ENCODE peak calls at places on chromosomes 11 and 22, in nine cellular contexts. T is spleen, I is GM12891, M is endothelial cell of umbilical vein, V is GM12878, N is esophagus squamous epithelium, F is body of pancreas, H is A549, P is ovary. L is an unnamed sample.

GRCh38 chr22:39999144-39999757 is 4.5 kb downstream of the FAM83F start:
- DNase-seq in V (no peak), H (peak), T (no peak), P (no peak), N (no peak), M (no peak), F (peak), I (no peak), L (peak)

GRCh38 chr11:78063440-78064181 is at the start of gene THRSP:
- DNase-seq in M (no peak), T (no peak), H (no peak), I (no peak), P (no peak), V (no peak), N (no peak), F (no peak), L (no peak)

GRCh38 chr11:83819936-83820549 is 533.9 kb upstream of the CCDC90B start:
- DNase-seq in F (peak), I (no peak), N (no peak), M (peak), T (no peak), V (no peak), P (no peak), H (peak), L (peak)

GRCh38 chr11:36399236-36399635 is 103.1 kb downstream of the PRR5L start:
- DNase-seq in V (no peak), F (no peak), P (no peak), I (no peak), H (no peak), N (no peak), T (no peak), M (no peak), L (no peak)

GRCh38 chr11:72970557-72971118 is 156.4 kb downstream of the ATG16L2 start:
- DNase-seq in T (no peak), F (no peak), P (no peak), H (no peak), V (no peak), I (no peak), M (no peak), N (no peak), L (peak)

GRCh38 chr11:3195251-3196160 is 23.1 kb downstream of the MRGPRG start:
- DNase-seq in N (no peak), F (no peak), H (no peak), T (peak), V (no peak), I (no peak), M (peak), P (no peak), L (no peak)

GRCh38 chr11:47249378-47249715 is 733 bp upstream of the ACP2 start:
- DNase-seq in P (no peak), F (no peak), H (no peak), N (no peak), V (no peak), T (no peak), M (no peak), I (no peak), L (no peak)

GRCh38 chr11:112881461-112881860 is 79.8 kb upstream of the NCAM1 start:
- DNase-seq in N (peak), H (peak), V (no peak), M (no peak), F (peak), I (no peak), T (no peak), P (peak), L (no peak)

GRCh38 chr11:11230802-11231562 is 122.1 kb downstream of the CSNK2A3 start:
- DNase-seq in F (no peak), N (no peak), I (peak), T (no peak), V (peak), H (peak), M (no peak), P (no peak), L (peak)

GRCh38 chr22:45120931-45121330 is 42.8 kb upstream of the NUP50 start:
- DNase-seq in F (no peak), V (no peak), P (no peak), I (no peak), H (no peak), N (no peak), M (no peak), T (no peak), L (no peak)

GRCh38 chr22:47288640-47289039 is 526.2 kb downstream of the TBC1D22A start:
- DNase-seq in V (no peak), M (no peak), H (no peak), P (no peak), I (no peak), N (no peak), F (no peak), T (no peak), L (no peak)

GRCh38 chr11:83157755-83158473 is 983 bp downstream of the PCF11 start:
- DNase-seq in H (peak), I (no peak), T (peak), V (no peak), M (peak), N (no peak), F (peak), P (peak), L (peak)

GRCh38 chr22:50236731-50237409 is 8.0 kb downstream of the TUBGCP6 start:
- DNase-seq in P (no peak), T (no peak), F (no peak), I (no peak), V (no peak), M (no peak), H (peak), N (no peak), L (peak)

GRCh38 chr11:118142809-118143208 is 9.8 kb downstream of the SCN4B start:
- DNase-seq in F (no peak), T (peak), V (no peak), P (no peak), I (no peak), H (no peak), N (no peak), M (no peak), L (no peak)

GRCh38 chr11:128194226-128194625 is 393.1 kb downstream of the ETS1 start:
- DNase-seq in N (no peak), P (no peak), V (no peak), M (peak), I (no peak), F (no peak), T (no peak), H (no peak), L (no peak)

GRCh38 chr11:74220376-74220775 is 49.3 kb downstream of the PPME1 start:
- DNase-seq in H (no peak), V (no peak), I (no peak), T (no peak), M (no peak), N (no peak), F (no peak), P (no peak), L (no peak)

GRCh38 chr22:47337161-47337621 is 574.7 kb downstream of the TBC1D22A start:
- DNase-seq in F (no peak), M (peak), I (no peak), P (no peak), V (no peak), H (peak), T (no peak), N (no peak), L (no peak)

GRCh38 chr11:70942593-70942992 is 309.8 kb downstream of the SHANK2 start:
- DNase-seq in M (no peak), F (no peak), V (no peak), T (no peak), N (no peak), I (no peak), H (peak), P (no peak), L (peak)

GRCh38 chr11:2267306-2267861 is 3.0 kb downstream of the ASCL2 start:
- DNase-seq in T (no peak), F (peak), V (no peak), M (no peak), N (no peak), P (no peak), H (no peak), I (no peak), L (no peak)

GRCh38 chr11:121589946-121590537 is 137.3 kb upstream of the SORL1-AS1 start:
- DNase-seq in F (no peak), H (no peak), T (no peak), I (peak), P (no peak), V (peak), N (no peak), M (no peak), L (no peak)

GRCh38 chr11:115765803-115766239 is 261.6 kb upstream of the CADM1 start:
- DNase-seq in F (no peak), I (no peak), N (no peak), M (no peak), V (no peak), T (no peak), H (peak), P (no peak), L (no peak)

GRCh38 chr22:18078329-18079041 is 695 bp downstream of the PEX26 start:
- DNase-seq in P (no peak), N (no peak), H (peak), I (no peak), F (peak), T (peak), M (peak), V (no peak), L (peak)
- TF ChIP-seq POLR2A in P (no peak), N (no peak), H (no peak), I (no peak), F (no peak), T (no peak), M (no peak), V (peak), L (no peak)

GRCh38 chr11:32704261-32704660 is 90.2 kb downstream of the CCDC73 start:
- DNase-seq in F (no peak), T (no peak), M (no peak), H (no peak), V (no peak), P (no peak), I (no peak), N (no peak), L (no peak)
- TF ChIP-seq POLR2A in F (no peak), T (no peak), M (no peak), H (no peak), V (no peak), P (no peak), I (no peak), N (no peak), L (no peak)

GRCh38 chr11:67640758-67641113 is 1.2 kb upstream of the TBX10 start:
- DNase-seq in F (no peak), N (no peak), M (no peak), P (no peak), V (no peak), H (no peak), I (no peak), T (no peak), L (no peak)
- TF ChIP-seq POLR2A in F (no peak), N (no peak), M (no peak), P (no peak), V (no peak), H (no peak), I (no peak), T (no peak), L (no peak)

GRCh38 chr11:506238-506949 is 648 bp downstream of the RNH1 start:
- DNase-seq in I (peak), M (peak), T (peak), V (peak), H (peak), P (peak), N (peak), F (peak), L (peak)
- TF ChIP-seq POLR2A in I (peak), M (peak), T (no peak), V (peak), H (no peak), P (peak), N (peak), F (peak), L (peak)

DNA sequence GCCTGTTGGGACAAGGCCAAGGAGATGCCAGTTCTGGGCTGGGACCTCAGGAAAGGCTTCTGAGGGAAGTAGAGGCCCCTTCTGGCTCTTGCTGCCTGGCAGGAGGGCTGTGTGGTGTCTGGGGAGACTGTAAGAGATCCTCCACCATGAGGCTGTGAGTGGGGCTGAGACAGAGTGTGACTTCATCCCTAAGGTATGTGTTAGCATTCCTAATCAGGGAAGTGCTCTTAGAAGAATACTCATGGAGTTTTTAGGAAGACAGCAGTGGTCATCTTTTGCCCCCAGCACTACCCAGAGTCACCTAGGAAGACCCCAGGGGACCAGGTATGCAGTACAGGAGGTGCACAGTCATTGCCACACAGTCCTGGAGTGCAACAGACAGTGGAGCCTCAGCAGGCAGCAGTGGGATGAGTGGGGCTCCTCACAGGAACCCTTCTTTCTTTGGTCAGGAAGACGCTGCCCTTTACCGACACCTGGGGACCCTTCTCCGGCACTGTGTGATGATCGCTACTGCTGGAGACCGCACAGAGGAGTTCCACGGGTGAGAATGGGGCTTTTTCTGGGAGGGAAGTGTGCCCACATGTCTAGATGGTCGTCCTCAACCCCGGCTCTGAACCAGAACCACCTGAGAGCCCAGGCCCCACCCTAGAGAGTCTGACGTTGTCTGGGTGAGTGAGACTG is 2.8 kb downstream of the RIC8A start:
- DNase-seq in I (no peak), N (no peak), T (no peak), P (peak), M (no peak), H (peak), V (no peak), F (no peak), L (no peak)
- TF ChIP-seq POLR2A in I (no peak), N (no peak), T (no peak), P (no peak), M (no peak), H (no peak), V (no peak), F (no peak), L (no peak)